ENCODE peak calls at places on chromosomes 3 and 15, in six cellular contexts. Q is Calu3, Z is right lobe of liver, R is ovary, H is retinal pigment epithelial cell, X is heart left ventricle. P is an unnamed sample.

GRCh38 chr3:18443670-18444596 is 18.8 kb upstream of the SATB1 start:
- DNase-seq in R (peak; percentile 18), X (peak; percentile 24), Q (peak; percentile 26), Z (peak; percentile 33), H (no peak), P (no peak)

GRCh38 chr3:37668431-37668830 is 193.2 kb upstream of the CTDSPL start:
- DNase-seq in X (no peak), R (peak; percentile 47), Z (peak; percentile 32), H (no peak), Q (no peak), P (no peak)

GRCh38 chr3:37071921-37072320 is 78.6 kb downstream of the MLH1 start:
- DNase-seq in X (no peak), Q (no peak), H (no peak), Z (no peak), R (no peak), P (no peak)

GRCh38 chr3:38039899-38040261 is 872 bp downstream of the DLEC1 start:
- DNase-seq in R (peak; percentile 52), Z (peak; percentile 50), X (peak; percentile 60), H (no peak), Q (peak; percentile 58), P (peak; percentile 35)

GRCh38 chr3:127714866-127715265 is 42.1 kb downstream of the ABTB1 start:
- DNase-seq in H (no peak), Q (no peak), R (peak; percentile 1), X (peak; percentile 8), Z (no peak), P (no peak)

GRCh38 chr3:173660645-173661299 is 263.2 kb downstream of the NLGN1 start:
- DNase-seq in R (no peak), H (peak; percentile 22), Z (no peak), X (no peak), Q (no peak), P (no peak)

GRCh38 chr3:113329757-113330156 is 111.5 kb downstream of the CFAP44 start:
- DNase-seq in X (no peak), Q (no peak), R (no peak), Z (no peak), H (no peak), P (no peak)

GRCh38 chr3:42505203-42505848 is 2.9 kb downstream of the VIPR1 start:
- DNase-seq in Q (no peak), Z (no peak), H (no peak), R (no peak), X (no peak), P (no peak)

GRCh38 chr3:159371928-159372327 is 570.1 kb downstream of the MFSD1 start:
- DNase-seq in X (no peak), R (no peak), Q (no peak), H (no peak), Z (no peak), P (no peak)

GRCh38 chr3:160909917-160910316 is 153.9 kb downstream of the PPM1L start:
- DNase-seq in R (no peak), Z (no peak), Q (no peak), X (no peak), H (no peak), P (no peak)

GRCh38 chr15:60137711-60138396 is 133.7 kb downstream of the FOXB1 start:
- DNase-seq in Z (no peak), H (no peak), Q (no peak), R (no peak), X (no peak), P (no peak)

GRCh38 chr3:187967097-187967496 is 186.9 kb upstream of the LPP start:
- DNase-seq in Z (no peak), X (no peak), H (no peak), R (no peak), Q (no peak), P (no peak)

GRCh38 chr3:158727499-158728377 is 4.5 kb downstream of the RARRES1 start:
- DNase-seq in X (no peak), R (peak; percentile 49), Z (no peak), Q (peak; percentile 80), H (no peak), P (peak; percentile 41)

GRCh38 chr15:64681424-64682024 is 93.9 kb downstream of the RBPMS2 start:
- DNase-seq in R (no peak), Q (peak; percentile 71), Z (no peak), H (peak; percentile 20), X (peak; percentile 45), P (peak; percentile 25)
- TF ChIP-seq CTCF in R (peak; percentile 65), Q (peak; percentile 80), Z (peak; percentile 85), H (peak; percentile 86), X (peak; percentile 80), P (peak; percentile 66)

GRCh38 chr3:156449712-156450574 is 105.0 kb downstream of the SSR3 start:
- DNase-seq in Q (peak; percentile 39), Z (no peak), R (no peak), X (no peak), H (no peak), P (no peak)

GRCh38 chr3:156445117-156445968 is 109.6 kb downstream of the SSR3 start:
- DNase-seq in R (no peak), X (no peak), Q (no peak), H (no peak), Z (no peak), P (no peak)

GRCh38 chr3:156443079-156443478 is 111.8 kb downstream of the SSR3 start:
- DNase-seq in X (no peak), Z (no peak), R (no peak), H (no peak), Q (no peak), P (no peak)

DNA sequence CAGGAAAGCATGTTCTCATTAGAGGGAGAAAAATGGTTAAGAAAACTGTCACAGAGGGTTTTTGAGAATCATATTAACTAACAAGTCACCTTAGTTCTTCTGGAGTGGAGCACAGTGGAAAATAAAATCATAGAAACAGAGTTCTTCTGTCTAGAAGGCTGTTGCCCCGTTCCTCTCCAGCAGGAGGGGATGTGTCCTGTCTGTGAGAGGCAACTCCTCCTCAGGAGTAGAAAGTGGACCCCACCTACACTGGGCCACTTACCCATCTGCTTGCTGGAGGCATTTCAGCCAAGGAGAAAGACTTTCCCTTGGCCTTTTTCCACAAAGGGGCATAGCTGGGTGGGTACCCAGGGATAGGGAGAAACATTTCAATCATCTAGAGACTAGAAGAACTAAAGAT is 106.6 kb downstream of the SSR3 start:
- DNase-seq in R (no peak), Z (no peak), H (no peak), Q (peak; percentile 65), X (no peak), P (no peak)
- TF ChIP-seq CTCF in R (no peak), Z (no peak), H (peak; percentile 75), Q (peak; percentile 63), X (peak; percentile 15), P (no peak)

GRCh38 chr3:7075901-7076300 is 215.0 kb downstream of the GRM7 start:
- DNase-seq in Q (no peak), H (no peak), Z (no peak), R (no peak), X (no peak), P (no peak)
- TF ChIP-seq CTCF in Q (no peak), H (no peak), Z (peak; percentile 14), R (no peak), X (no peak), P (no peak)

GRCh38 chr15:63860161-63860954 is 26.6 kb upstream of the HERC1 start:
- DNase-seq in Z (no peak), H (no peak), X (no peak), R (no peak), Q (no peak), P (no peak)
- TF ChIP-seq CTCF in Z (no peak), H (no peak), X (no peak), R (no peak), Q (no peak), P (no peak)

GRCh38 chr3:56468184-56469106 is at the start of gene ERC2:
- DNase-seq in X (peak; percentile 29), H (peak; percentile 25), Q (peak; percentile 66), Z (peak; percentile 25), R (peak; percentile 53), P (no peak)
- TF ChIP-seq CTCF in X (no peak), H (peak; percentile 49), Q (peak; percentile 17), Z (no peak), R (no peak), P (no peak)

GRCh38 chr3:134485620-134486576 is at the start of the genes ANAPC13 and CEP63:
- DNase-seq in R (peak; percentile 93), H (peak; percentile 94), Q (peak; percentile 98), X (peak; percentile 96), Z (peak; percentile 91), P (peak; percentile 90)
- TF ChIP-seq CTCF in R (peak; percentile 8), H (no peak), Q (no peak), X (no peak), Z (no peak), P (no peak)

GRCh38 chr3:52289747-52290595 is 2.3 kb downstream of the GLYCTK start:
- DNase-seq in H (no peak), Q (peak; percentile 47), Z (peak; percentile 82), X (no peak), R (peak; percentile 26), P (no peak)
- TF ChIP-seq CTCF in H (no peak), Q (peak; percentile 19), Z (no peak), X (no peak), R (no peak), P (no peak)